ENCODE peak calls at places on chromosomes 12 and 14, in six cellular contexts. One of them, this sample, is unnamed.

GRCh38 chr12:66497000-66497897 is 181.6 kb downstream of the GRIP1 start:
- DNase-seq in mammary epithelial cell: peak; percentile 39
- DNase-seq in RWPE1: no peak
- DNase-seq in ovary: no peak
- DNase-seq in H9: peak; percentile 88
- DNase-seq in K562: no peak
- DNase-seq in this sample: no peak

GRCh38 chr14:59140441-59140840 is 48.0 kb upstream of the DAAM1 start:
- DNase-seq in H9: no peak
- DNase-seq in K562: no peak
- DNase-seq in RWPE1: no peak
- DNase-seq in mammary epithelial cell: no peak
- DNase-seq in ovary: no peak
- DNase-seq in this sample: no peak

GRCh38 chr14:69574266-69574953 is at the start of gene CCDC177:
- DNase-seq in H9: peak; percentile 75
- DNase-seq in mammary epithelial cell: peak; percentile 48
- DNase-seq in K562: peak; percentile 59
- DNase-seq in ovary: peak; percentile 70
- DNase-seq in RWPE1: peak; percentile 72
- DNase-seq in this sample: no peak

GRCh38 chr12:130104596-130105253 is 57.5 kb upstream of the FZD10 start:
- DNase-seq in H9: peak; percentile 56
- DNase-seq in ovary: peak; percentile 41
- DNase-seq in K562: no peak
- DNase-seq in RWPE1: no peak
- DNase-seq in mammary epithelial cell: no peak
- DNase-seq in this sample: no peak

GRCh38 chr14:81991998-81992397 is 458.3 kb upstream of the SEL1L start:
- DNase-seq in mammary epithelial cell: no peak
- DNase-seq in H9: no peak
- DNase-seq in ovary: no peak
- DNase-seq in RWPE1: no peak
- DNase-seq in K562: no peak
- DNase-seq in this sample: no peak

GRCh38 chr12:120212301-120212700 is 11.4 kb upstream of the RPLP0 start:
- DNase-seq in H9: no peak
- DNase-seq in RWPE1: no peak
- DNase-seq in K562: no peak
- DNase-seq in mammary epithelial cell: no peak
- DNase-seq in ovary: no peak
- DNase-seq in this sample: no peak

GRCh38 chr12:67086116-67086515 is 183.0 kb upstream of the CAND1 start:
- DNase-seq in ovary: no peak
- DNase-seq in H9: no peak
- DNase-seq in RWPE1: no peak
- DNase-seq in K562: no peak
- DNase-seq in mammary epithelial cell: no peak
- DNase-seq in this sample: no peak

GRCh38 chr12:98592825-98593322 is 612 bp upstream of the SLC25A3 start:
- DNase-seq in H9: no peak
- DNase-seq in ovary: no peak
- DNase-seq in RWPE1: peak; percentile 14
- DNase-seq in mammary epithelial cell: peak; percentile 49
- DNase-seq in K562: no peak
- DNase-seq in this sample: no peak

GRCh38 chr14:103132381-103133212 is 9.3 kb downstream of the TNFAIP2 start:
- DNase-seq in K562: no peak
- DNase-seq in mammary epithelial cell: no peak
- DNase-seq in ovary: peak; percentile 73
- DNase-seq in H9: no peak
- DNase-seq in RWPE1: no peak
- DNase-seq in this sample: no peak

GRCh38 chr14:51527073-51527472 is 124.6 kb upstream of the FRMD6 start:
- DNase-seq in ovary: no peak
- DNase-seq in RWPE1: no peak
- DNase-seq in K562: no peak
- DNase-seq in mammary epithelial cell: no peak
- DNase-seq in H9: no peak
- DNase-seq in this sample: no peak

DNA sequence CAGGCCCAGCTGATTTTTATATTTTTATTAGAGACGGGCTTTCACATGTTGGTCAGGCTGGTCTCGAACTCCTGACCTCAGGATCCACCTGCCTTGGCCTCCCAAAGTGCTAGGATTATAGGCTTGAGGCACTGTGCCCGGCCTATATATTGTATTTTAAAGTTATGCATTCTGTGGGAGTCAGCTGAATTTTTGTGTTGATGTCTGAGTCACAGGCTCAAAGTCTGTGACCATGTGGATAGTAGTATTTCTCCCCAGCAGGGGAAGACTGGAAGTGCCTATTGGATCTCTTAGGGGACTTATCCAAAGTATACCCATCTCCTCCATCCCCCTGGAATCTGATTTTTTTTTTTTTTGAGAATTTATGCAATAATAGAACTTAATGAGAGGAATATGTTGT is 43.8 kb upstream of the ATF1 start:
- DNase-seq in H9: no peak
- DNase-seq in K562: no peak
- DNase-seq in mammary epithelial cell: no peak
- DNase-seq in ovary: no peak
- DNase-seq in RWPE1: no peak
- DNase-seq in this sample: no peak
- TF ChIP-seq CTCF in H9: no peak
- TF ChIP-seq CTCF in K562: no peak
- TF ChIP-seq CTCF in mammary epithelial cell: no peak
- TF ChIP-seq CTCF in ovary: no peak
- TF ChIP-seq CTCF in RWPE1: no peak
- TF ChIP-seq CTCF in this sample: no peak

GRCh38 chr12:74370608-74371216 is 166.9 kb upstream of the ATXN7L3B start:
- DNase-seq in RWPE1: no peak
- DNase-seq in K562: no peak
- DNase-seq in mammary epithelial cell: no peak
- DNase-seq in ovary: no peak
- DNase-seq in H9: no peak
- DNase-seq in this sample: no peak

DNA sequence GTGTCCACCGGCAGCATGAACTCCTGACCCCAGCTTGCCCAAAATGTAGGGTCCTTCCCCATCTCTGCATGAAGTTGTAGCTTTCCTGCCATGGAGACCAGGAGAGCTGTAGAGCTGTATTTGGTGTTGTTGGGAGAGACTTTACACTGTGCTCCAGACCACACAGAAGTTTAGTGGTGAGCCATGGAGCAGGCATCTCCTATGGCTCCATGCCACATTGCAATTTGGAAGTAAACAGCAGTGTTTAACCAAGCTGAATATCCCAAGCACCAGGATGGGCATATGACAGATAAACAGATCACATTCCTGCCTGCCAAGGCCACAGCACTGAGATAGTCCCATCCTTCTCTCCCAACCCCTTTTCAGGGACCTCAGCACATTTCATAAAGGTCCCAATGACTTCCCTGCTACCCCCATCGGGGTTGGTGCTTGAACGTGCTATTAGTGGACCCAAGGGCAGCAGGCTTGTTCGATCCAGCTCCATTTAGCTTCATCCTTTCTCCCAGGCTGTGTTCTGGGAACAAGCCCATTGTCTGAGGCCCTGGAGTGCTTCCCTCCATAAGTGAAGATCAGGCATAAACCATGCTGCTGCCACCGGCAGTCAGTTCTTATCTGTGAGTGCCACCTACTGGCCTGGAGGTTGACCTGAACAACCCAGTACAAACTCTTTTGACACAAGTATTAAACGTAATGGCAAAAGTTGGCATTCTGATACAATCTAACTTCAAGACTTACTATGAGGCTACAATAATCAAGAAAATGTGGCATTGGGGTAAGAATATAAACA is 172.3 kb upstream of the ATXN7L3B start:
- DNase-seq in mammary epithelial cell: peak; percentile 34
- DNase-seq in RWPE1: peak; percentile 24
- DNase-seq in H9: peak; percentile 61
- DNase-seq in ovary: peak; percentile 51
- DNase-seq in K562: peak; percentile 35
- DNase-seq in this sample: peak; percentile 27
- TF ChIP-seq CTCF in mammary epithelial cell: peak; percentile 80
- TF ChIP-seq CTCF in RWPE1: peak; percentile 43
- TF ChIP-seq CTCF in H9: peak; percentile 69
- TF ChIP-seq CTCF in ovary: peak; percentile 25
- TF ChIP-seq CTCF in K562: peak; percentile 65
- TF ChIP-seq CTCF in this sample: peak; percentile 77

GRCh38 chr12:14086838-14087237 is 105.4 kb upstream of the GRIN2B start:
- DNase-seq in K562: no peak
- DNase-seq in ovary: no peak
- DNase-seq in mammary epithelial cell: no peak
- DNase-seq in RWPE1: no peak
- DNase-seq in H9: no peak
- DNase-seq in this sample: no peak
- TF ChIP-seq CTCF in K562: no peak
- TF ChIP-seq CTCF in ovary: no peak
- TF ChIP-seq CTCF in mammary epithelial cell: no peak
- TF ChIP-seq CTCF in RWPE1: no peak
- TF ChIP-seq CTCF in H9: no peak
- TF ChIP-seq CTCF in this sample: no peak

GRCh38 chr12:10362325-10362724 is 27.5 kb downstream of the KLRK1 start:
- DNase-seq in H9: no peak
- DNase-seq in K562: no peak
- DNase-seq in mammary epithelial cell: peak; percentile 19
- DNase-seq in RWPE1: no peak
- DNase-seq in ovary: no peak
- DNase-seq in this sample: no peak

GRCh38 chr12:10363922-10364838 is 25.7 kb downstream of the KLRK1 start:
- DNase-seq in ovary: peak; percentile 64
- DNase-seq in mammary epithelial cell: peak; percentile 74
- DNase-seq in K562: peak; percentile 27
- DNase-seq in RWPE1: peak; percentile 47
- DNase-seq in H9: no peak
- DNase-seq in this sample: no peak

GRCh38 chr12:10361622-10362021 is 28.2 kb downstream of the KLRK1 start:
- DNase-seq in RWPE1: no peak
- DNase-seq in K562: no peak
- DNase-seq in ovary: no peak
- DNase-seq in H9: no peak
- DNase-seq in mammary epithelial cell: peak; percentile 41
- DNase-seq in this sample: no peak

GRCh38 chr12:10363665-10363921 is 26.2 kb downstream of the KLRK1 start:
- DNase-seq in ovary: no peak
- DNase-seq in K562: no peak
- DNase-seq in H9: no peak
- DNase-seq in RWPE1: no peak
- DNase-seq in mammary epithelial cell: peak; percentile 46
- DNase-seq in this sample: no peak

DNA sequence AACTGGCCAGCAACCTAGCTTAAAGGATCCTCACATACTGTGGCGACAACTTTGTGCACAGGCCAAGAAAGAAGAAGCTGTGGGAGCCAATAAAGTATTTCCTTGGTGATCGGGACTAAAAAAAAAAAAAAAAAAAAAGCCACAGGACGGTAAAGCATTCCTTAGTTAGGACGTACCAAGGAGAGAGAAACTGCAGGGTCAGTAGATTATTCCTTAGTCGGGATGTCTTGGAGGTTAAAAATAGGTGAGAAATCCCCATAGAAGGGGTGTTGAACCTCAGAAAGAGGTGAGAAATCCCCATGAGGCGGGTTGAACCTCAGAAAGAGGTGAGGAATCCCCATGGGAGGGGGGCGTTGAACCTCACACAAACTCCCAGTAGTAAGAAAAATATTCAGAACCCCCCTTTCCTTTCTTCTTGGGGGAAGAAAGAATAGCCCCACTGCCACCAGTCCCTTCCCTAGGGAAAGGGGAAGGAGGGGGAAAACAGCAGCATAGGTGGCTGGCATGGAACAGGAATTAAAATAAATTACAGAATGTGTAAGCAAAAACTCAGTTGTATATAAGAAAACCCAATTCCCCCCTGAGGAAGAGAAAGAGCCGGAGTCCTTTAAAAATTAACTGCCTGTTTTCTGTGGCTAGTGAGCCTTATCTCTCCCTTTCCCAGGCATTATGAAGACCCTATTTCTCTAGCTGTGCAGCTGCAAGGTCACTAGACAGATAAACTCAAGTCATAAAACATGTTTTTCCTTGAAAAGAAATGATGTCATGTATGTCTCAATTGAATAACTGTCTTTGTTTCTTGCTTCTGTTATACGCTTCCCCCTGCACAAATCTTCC is 26.8 kb downstream of the KLRK1 start:
- DNase-seq in mammary epithelial cell: peak; percentile 58
- DNase-seq in H9: no peak
- DNase-seq in ovary: no peak
- DNase-seq in RWPE1: no peak
- DNase-seq in K562: no peak
- DNase-seq in this sample: no peak
- TF ChIP-seq CTCF in mammary epithelial cell: no peak
- TF ChIP-seq CTCF in H9: no peak
- TF ChIP-seq CTCF in ovary: no peak
- TF ChIP-seq CTCF in RWPE1: no peak
- TF ChIP-seq CTCF in K562: no peak
- TF ChIP-seq CTCF in this sample: no peak

DNA sequence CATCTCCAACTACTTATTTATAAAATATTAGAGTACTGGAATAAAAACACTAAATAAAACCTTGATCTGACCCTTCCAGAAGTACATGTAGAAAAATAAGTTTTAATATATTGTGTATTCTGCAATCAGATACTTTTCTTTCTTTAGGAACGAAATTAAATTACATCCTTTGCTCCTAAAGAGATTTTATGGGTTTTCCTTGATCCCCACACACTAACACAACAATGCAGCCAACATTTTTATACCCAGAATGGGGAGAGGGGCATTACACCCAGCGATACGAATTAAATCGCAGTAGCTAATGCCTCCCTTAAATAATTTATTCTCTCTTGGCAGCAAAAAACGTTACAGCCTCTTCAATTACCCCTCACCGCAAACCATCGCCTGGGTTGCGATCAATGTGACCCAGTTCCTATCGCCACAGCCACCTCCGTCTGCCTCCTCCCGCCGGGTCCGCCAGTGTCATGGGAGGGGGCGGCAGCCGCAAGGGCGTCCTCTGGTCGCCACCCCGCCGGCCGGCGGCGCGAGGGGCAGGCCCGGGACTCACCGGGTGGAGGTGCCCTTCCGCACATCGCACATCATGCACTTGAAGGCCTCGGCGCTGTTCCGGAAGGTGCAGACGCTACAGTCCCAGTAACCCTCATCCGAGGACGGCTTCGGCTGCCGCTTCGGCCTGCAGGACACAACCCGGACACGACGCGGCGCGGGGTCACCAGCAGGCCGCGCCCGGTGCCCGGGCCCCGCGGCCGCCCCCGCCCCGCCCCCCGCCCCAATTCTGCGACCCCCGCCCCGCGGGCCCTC is 796 bp downstream of the YAF2 start:
- DNase-seq in mammary epithelial cell: peak; percentile 73
- DNase-seq in ovary: peak; percentile 77
- DNase-seq in K562: peak; percentile 60
- DNase-seq in H9: peak; percentile 87
- DNase-seq in RWPE1: peak; percentile 50
- DNase-seq in this sample: peak; percentile 34
- TF ChIP-seq CTCF in mammary epithelial cell: peak; percentile 34
- TF ChIP-seq CTCF in ovary: peak; percentile 37
- TF ChIP-seq CTCF in K562: peak; percentile 79
- TF ChIP-seq CTCF in H9: peak; percentile 59
- TF ChIP-seq CTCF in RWPE1: peak; percentile 70
- TF ChIP-seq CTCF in this sample: peak; percentile 29